ENCODE peak calls at places on chromosome 4, in four cellular contexts. N, J, O and B are unnamed samples.

GRCh38 chr4:150525321-150525868 is 56.6 kb upstream of the MAB21L2 start:
- DNase-seq in O (no peak), N (no peak), J (no peak), B (no peak)

GRCh38 chr4:186221624-186222023 is 5.7 kb upstream of the KLKB1 start:
- DNase-seq in N (no peak), O (no peak), J (no peak), B (no peak)

GRCh38 chr4:26015133-26015651 is 101.2 kb downstream of the SMIM20 start:
- DNase-seq in N (no peak), O (peak; percentile 85), J (no peak), B (no peak)

GRCh38 chr4:117783716-117784115 is 250.6 kb upstream of the NDST3 start:
- DNase-seq in O (peak; percentile 83), N (peak; percentile 8), J (no peak), B (no peak)

GRCh38 chr4:2436301-2436700 is 17.5 kb downstream of the CFAP99 start:
- DNase-seq in J (no peak), O (no peak), N (no peak), B (no peak)

GRCh38 chr4:56302102-56302501 is 85.2 kb downstream of the AASDH start:
- DNase-seq in N (no peak), J (no peak), O (no peak), B (no peak)

GRCh38 chr4:181684310-181684709 is 558.9 kb upstream of the TENM3 start:
- DNase-seq in J (no peak), O (no peak), N (no peak), B (no peak)

GRCh38 chr4:12761694-12762093 is 722.4 kb downstream of the RAB28 start:
- DNase-seq in O (peak; percentile 7), N (no peak), J (no peak), B (no peak)

GRCh38 chr4:152709675-152710438 is 30.1 kb upstream of the TMEM154 start:
- DNase-seq in O (no peak), J (no peak), N (no peak), B (no peak)

GRCh38 chr4:100981447-100982204 is 365.7 kb downstream of the PPP3CA start:
- DNase-seq in J (no peak), O (peak; percentile 79), N (peak; percentile 5), B (no peak)

DNA sequence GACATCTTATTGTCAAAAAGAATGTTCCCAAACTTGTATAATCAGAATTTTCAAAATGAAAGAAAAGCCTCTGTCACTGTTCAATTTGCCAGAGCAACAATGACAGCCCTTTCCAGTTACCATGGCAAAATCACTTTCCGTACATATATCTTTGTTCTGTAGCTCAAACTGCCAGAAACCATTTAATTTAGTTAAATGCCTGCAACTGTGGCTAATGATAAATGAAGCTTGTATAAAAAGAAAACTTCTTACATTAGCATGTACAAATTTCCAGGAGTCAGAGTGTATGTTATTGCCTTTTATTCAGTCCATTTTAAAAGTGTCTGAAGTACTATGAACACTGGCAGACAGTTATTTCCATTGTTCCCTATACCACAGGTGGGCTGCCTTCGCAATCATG is 30.4 kb downstream of the ARAP2 start:
- DNase-seq in N (no peak), O (no peak), J (no peak), B (no peak)
- H3K4me3 ChIP-seq in N (no peak overlapping the region), O (no peak overlapping the region), J (no peak overlapping the region), B (no peak overlapping the region)

DNA sequence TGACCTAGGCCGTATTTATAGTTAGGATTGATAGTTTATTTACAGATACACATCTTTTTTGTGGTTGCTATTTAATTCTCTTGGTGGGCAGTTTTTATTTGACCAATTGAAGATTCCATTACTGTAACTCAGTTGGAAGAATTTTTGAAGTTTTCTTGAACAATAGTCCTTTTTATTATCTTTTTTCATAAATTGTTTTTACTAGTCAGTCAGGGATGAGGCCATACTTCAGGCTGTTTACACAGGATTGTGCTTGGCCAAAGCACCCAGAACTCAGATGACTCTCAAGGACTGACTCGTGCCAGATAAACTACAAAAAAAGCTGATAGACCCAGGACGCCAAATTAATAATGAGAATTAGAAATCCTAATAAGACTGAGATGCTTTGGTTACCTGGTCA is 7.0 kb downstream of the HERC3 start:
- DNase-seq in O (peak; percentile 65), N (no peak), J (no peak), B (no peak)
- H3K27ac ChIP-seq in O (no peak overlapping the region), N (peak overlapping the region; percentile 32), J (no peak overlapping the region), B (no peak overlapping the region)

DNA sequence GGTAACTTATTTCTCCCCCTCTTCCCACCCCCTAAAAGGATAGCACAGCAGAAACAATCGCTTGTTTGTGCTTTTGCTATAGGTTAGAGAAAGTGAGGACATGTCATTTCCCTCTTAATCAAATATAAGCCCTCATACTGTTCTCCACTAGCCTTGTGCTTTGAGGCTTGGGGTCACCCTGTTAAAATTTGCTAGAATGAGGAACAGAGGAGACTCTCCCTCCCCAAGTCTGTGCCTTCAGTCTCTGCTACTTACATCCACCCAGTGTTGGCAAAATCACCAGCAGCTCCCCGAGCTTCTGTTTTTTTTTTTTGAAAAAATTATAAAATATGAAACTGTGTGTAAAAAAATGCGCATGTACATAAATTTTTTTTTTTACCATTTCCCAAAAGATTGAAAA is 19.3 kb downstream of the KLF3 start:
- DNase-seq in N (no peak), J (no peak), O (no peak), B (no peak)
- H3K4me1 ChIP-seq in N (peaks cover 28% of the 10 kb centered on the region), J (peaks cover 3% of the 10 kb centered on the region), O (peaks cover 5% of the 10 kb centered on the region), B (peaks cover 17% of the 10 kb centered on the region)

GRCh38 chr4:123443401-123444297 is 47.1 kb downstream of the SPRY1 start:
- DNase-seq in J (peak; percentile 61), N (no peak), O (peak; percentile 34), B (no peak)

GRCh38 chr4:123446791-123447474 is 50.3 kb downstream of the SPRY1 start:
- DNase-seq in J (no peak), N (no peak), O (no peak), B (no peak)

GRCh38 chr4:123449362-123449761 is 52.8 kb downstream of the SPRY1 start:
- DNase-seq in N (no peak), J (no peak), O (no peak), B (no peak)

GRCh38 chr4:123449780-123450179 is 53.2 kb downstream of the SPRY1 start:
- DNase-seq in J (no peak), O (peak; percentile 83), N (no peak), B (no peak)

DNA sequence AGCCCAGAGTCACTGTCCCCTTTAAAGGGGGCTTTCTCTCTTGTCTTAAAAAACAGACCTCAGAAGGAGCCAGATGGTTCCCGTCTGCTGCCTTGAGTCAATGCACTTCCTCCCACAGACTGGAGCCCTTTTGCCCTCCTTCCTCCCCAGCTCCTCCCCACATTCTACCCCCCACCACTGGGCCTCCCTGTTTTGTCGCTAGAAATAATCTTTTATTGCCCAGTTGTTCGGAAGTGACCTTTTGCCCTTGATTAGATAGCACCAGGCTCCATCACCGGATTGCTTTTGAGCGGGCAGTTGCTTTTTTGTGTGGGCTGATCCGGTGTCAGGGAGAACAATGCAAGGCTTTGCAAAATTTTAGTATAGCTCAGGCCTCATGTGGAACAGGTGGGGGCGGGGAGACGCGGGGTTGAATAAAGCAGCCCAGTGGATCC is 47.7 kb downstream of the SPRY1 start:
- DNase-seq in N (peak; percentile 73), J (peak; percentile 69), O (peak; percentile 78), B (peak; percentile 38)
- H3K4me3 ChIP-seq in N (no peak overlapping the region), J (no peak overlapping the region), O (peak overlapping the region; percentile 42), B (no peak overlapping the region)

DNA sequence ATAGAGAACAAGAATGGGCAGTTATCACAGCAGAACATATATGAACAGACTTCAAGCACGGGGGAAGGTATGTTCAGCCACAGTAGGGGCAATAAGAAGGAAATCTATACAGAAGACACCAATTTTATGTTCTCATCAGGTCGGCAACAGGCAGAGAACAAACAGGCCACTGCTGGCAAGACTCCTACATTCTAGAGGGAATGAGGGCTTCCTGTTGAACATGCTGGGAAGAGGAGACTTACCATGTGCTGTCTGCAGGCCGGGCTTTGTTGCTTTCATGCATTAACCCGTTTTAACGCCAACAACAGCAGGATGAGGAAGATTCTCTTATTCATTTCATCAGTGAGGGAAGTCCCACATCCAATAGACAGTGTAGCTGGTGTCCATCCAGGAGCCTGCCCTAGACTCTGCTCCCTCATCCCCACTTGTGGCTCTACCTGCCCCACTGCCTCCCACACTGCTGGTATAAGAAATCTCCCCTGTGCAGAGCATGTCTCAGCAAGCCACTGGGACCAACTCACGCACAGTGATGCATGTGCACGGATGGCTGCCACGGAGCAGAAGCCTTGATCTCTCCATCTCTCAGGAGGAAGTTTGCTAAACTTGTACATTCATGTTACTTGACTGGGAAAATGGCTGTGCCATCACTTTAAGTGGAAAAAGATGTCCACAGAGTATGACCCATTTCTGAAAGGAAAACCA is 84.5 kb downstream of the ACOX3 start:
- DNase-seq in J (no peak), N (no peak), O (peak; percentile 2), B (no peak)
- H3K27ac ChIP-seq in J (no peak overlapping the region), N (no peak overlapping the region), O (peak overlapping the region; percentile 16), B (no peak overlapping the region)